ENCODE peak calls at places on chromosomes 5 and 9, in six cellular contexts. Z, X, L, Q, A and D are unnamed samples.

GRCh38 chr5:124655943-124656459 is 90.4 kb downstream of the ZNF608 start:
- DNase-seq in L (peak; percentile 81), Z (no peak), X (peak; percentile 75), Q (peak; percentile 57), A (peak; percentile 93), D (no peak)

GRCh38 chr5:123754903-123755302 is 242.9 kb downstream of the CSNK1G3 start:
- DNase-seq in Z (no peak), L (no peak), A (peak; percentile 46), Q (no peak), X (no peak), D (no peak)

GRCh38 chr5:1182360-1182632 is 19.1 kb upstream of the SLC6A19 start:
- DNase-seq in X (no peak), Q (no peak), L (no peak), Z (no peak), A (no peak), D (no peak)

GRCh38 chr9:113409481-113409880 is 994 bp downstream of the POLE3 start:
- DNase-seq in Z (no peak), A (peak; percentile 4), L (no peak), Q (no peak), X (peak; percentile 20), D (no peak)

GRCh38 chr5:86101966-86102365 is 515.8 kb upstream of the COX7C start:
- DNase-seq in L (no peak), Z (no peak), A (no peak), X (no peak), Q (no peak), D (no peak)

GRCh38 chr5:88770290-88771257 is 112.4 kb downstream of the MEF2C start:
- DNase-seq in X (no peak), Z (no peak), L (no peak), Q (no peak), A (peak; percentile 41), D (no peak)

GRCh38 chr5:180639743-180640300 is 9.6 kb downstream of the FLT4 start:
- DNase-seq in Z (peak; percentile 13), Q (no peak), L (no peak), X (no peak), A (no peak), D (no peak)

GRCh38 chr9:4415281-4415680 is 75.0 kb upstream of the SLC1A1 start:
- DNase-seq in A (no peak), Q (no peak), L (no peak), X (no peak), Z (no peak), D (no peak)

GRCh38 chr9:5013379-5013778 is 28.3 kb downstream of the JAK2 start:
- DNase-seq in X (no peak), Z (no peak), L (no peak), A (no peak), Q (no peak), D (no peak)

GRCh38 chr5:68242743-68243142 is 27.2 kb downstream of the PIK3R1 start:
- DNase-seq in L (no peak), Q (no peak), A (peak; percentile 80), X (no peak), Z (no peak), D (no peak)

GRCh38 chr9:111158375-111158774 is 120.1 kb upstream of the LPAR1 start:
- DNase-seq in L (no peak), Q (no peak), X (no peak), A (peak; percentile 45), Z (no peak), D (no peak)

GRCh38 chr9:95008151-95008771 is 281.8 kb downstream of the AOPEP start:
- DNase-seq in A (no peak), Z (no peak), X (no peak), Q (no peak), L (peak; percentile 61), D (peak; percentile 53)

GRCh38 chr5:83370957-83371356 is 100.6 kb upstream of the VCAN start:
- DNase-seq in Q (no peak), Z (no peak), A (no peak), L (no peak), X (no peak), D (no peak)

GRCh38 chr5:14851999-14852526 is 19.5 kb downstream of the ANKH start:
- DNase-seq in L (no peak), X (no peak), Z (no peak), Q (no peak), A (no peak), D (no peak)

GRCh38 chr9:110116543-110116885 is 91.4 kb downstream of the C9orf152 start:
- DNase-seq in Z (no peak), L (no peak), X (no peak), A (peak; percentile 83), Q (no peak), D (no peak)

GRCh38 chr5:151495330-151495729 is 47.9 kb downstream of the SLC36A1 start:
- DNase-seq in Z (no peak), L (no peak), A (no peak), Q (no peak), X (no peak), D (no peak)

GRCh38 chr5:59592101-59592500 is 301.4 kb downstream of the PDE4D start:
- DNase-seq in A (peak; percentile 46), Z (no peak), L (peak; percentile 29), Q (no peak), X (no peak), D (no peak)
- H3K4me1 ChIP-seq in A (peaks cover 2% of the 10 kb centered on the region), Z (peaks cover 13% of the 10 kb centered on the region), L (peaks cover 16% of the 10 kb centered on the region), Q (peaks cover 7% of the 10 kb centered on the region), X (no peaks in the 10 kb centered on the region), D (no peaks in the 10 kb centered on the region)

GRCh38 chr5:115858396-115858795 is 16.7 kb downstream of the AP3S1 start:
- DNase-seq in A (no peak), X (no peak), Z (no peak), Q (no peak), L (no peak), D (no peak)
- H3K4me3 ChIP-seq in A (no peak overlapping the region), X (no peak overlapping the region), Z (no peak overlapping the region), Q (no peak overlapping the region), L (no peak overlapping the region), D (no peak overlapping the region)

GRCh38 chr9:133589454-133590227 is 19.5 kb downstream of the FAM163B start:
- DNase-seq in Z (no peak), A (no peak), L (no peak), X (peak; percentile 66), Q (no peak), D (no peak)
- TF ChIP-seq CTCF in Z (peak; percentile 53), A (peak; percentile 35), L (peak; percentile 25), X (peak; percentile 93), Q (no peak), D (peak; percentile 52)

GRCh38 chr9:123658792-123659191 is 271.1 kb downstream of the DENND1A start:
- DNase-seq in X (peak; percentile 86), L (no peak), Q (no peak), A (no peak), Z (no peak), D (no peak)

GRCh38 chr9:123657921-123658320 is 272.0 kb downstream of the DENND1A start:
- DNase-seq in Q (no peak), X (no peak), L (no peak), A (no peak), Z (no peak), D (no peak)

GRCh38 chr9:123662057-123662776 is 267.7 kb downstream of the DENND1A start:
- DNase-seq in L (no peak), Z (no peak), A (no peak), X (no peak), Q (no peak), D (no peak)

GRCh38 chr9:123659358-123659757 is 270.6 kb downstream of the DENND1A start:
- DNase-seq in A (no peak), Q (no peak), L (no peak), Z (no peak), X (no peak), D (no peak)

GRCh38 chr9:123660691-123661090 is 269.2 kb downstream of the DENND1A start:
- DNase-seq in Z (no peak), A (no peak), Q (no peak), L (no peak), X (peak; percentile 31), D (no peak)
- H3K4me1 ChIP-seq in Z (no peaks in the 10 kb centered on the region), A (no peaks in the 10 kb centered on the region), Q (no peaks in the 10 kb centered on the region), L (no peaks in the 10 kb centered on the region), X (peaks cover 27% of the 10 kb centered on the region), D (no peaks in the 10 kb centered on the region)

DNA sequence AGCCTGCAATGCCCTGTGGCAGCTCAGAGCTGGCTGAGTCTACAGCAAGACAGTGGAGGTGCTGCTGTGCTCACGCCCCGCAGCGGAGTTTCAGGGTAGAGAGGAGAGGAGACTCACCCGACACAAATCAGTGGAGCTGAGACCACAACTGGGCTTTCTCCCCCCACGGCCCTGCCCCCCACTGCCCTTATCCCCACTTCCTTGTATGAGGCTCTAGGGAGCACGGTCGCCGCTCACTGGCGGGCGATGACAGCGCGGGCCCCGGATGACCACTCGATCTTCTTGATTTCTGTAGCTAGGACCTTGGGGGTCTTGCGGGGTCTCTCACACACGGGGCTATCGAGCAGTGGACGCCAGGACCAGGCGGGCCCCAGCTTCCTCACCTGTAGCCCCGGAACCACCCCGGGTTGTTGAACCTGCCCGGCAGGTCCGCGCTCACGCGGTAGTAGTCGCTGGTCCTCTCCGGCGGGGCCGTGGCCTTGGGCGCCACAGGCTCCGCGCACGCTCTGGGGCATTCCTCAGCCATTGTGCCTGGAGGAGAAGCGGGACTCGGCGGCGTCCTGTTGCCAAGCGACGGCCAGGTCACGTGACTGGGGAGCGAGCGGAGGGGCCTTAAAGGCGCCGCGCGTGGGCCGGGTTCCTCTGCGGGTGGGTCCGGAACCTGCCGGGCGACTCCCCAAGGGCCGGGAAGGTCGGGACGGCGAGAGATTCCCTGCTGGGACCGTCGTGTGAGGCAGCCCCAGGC is 984 bp upstream of the MRPS2 start:
- DNase-seq in A (peak; percentile 84), Q (peak; percentile 96), Z (peak; percentile 96), X (peak; percentile 80), L (peak; percentile 96), D (peak; percentile 97)
- H3K4me3 ChIP-seq in A (peak overlapping the region; percentile 78), Q (peak overlapping the region; percentile 86), Z (peak overlapping the region; percentile 98), X (peak overlapping the region; percentile 89), L (peak overlapping the region; percentile 92), D (peak overlapping the region; percentile 79)

DNA sequence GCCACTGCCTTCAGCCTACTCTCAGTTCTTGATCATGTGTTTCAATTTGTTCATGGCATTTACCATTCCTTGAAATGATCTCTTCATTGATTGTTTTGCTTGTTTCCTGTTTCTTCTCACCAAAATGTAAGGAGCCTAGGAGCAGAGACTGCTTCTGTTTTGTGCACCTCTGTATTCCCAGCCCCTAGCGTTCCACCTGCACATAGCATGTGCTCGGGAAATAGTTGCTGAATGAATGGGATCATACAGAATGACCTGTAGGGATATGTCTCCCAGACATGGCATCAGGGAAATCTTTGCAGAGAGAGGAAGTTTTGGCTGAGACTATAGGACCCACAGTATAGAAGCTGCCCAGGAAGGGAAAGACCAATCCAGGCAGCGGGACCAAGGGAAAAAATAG is 6.2 kb upstream of the CERCAM start:
- DNase-seq in Z (no peak), A (no peak), L (no peak), Q (no peak), X (no peak), D (no peak)
- TF ChIP-seq CTCF in Z (no peak), A (no peak), L (no peak), Q (no peak), X (no peak), D (no peak)

GRCh38 chr9:91212592-91213243 is 149.0 kb downstream of the AUH start:
- DNase-seq in A (no peak), L (no peak), Q (no peak), X (peak; percentile 16), Z (no peak), D (no peak)
- H3K4me1 ChIP-seq in A (peaks cover 4% of the 10 kb centered on the region), L (no peaks in the 10 kb centered on the region), Q (peaks cover 35% of the 10 kb centered on the region), X (peaks cover 38% of the 10 kb centered on the region), Z (peaks cover 9% of the 10 kb centered on the region), D (peaks cover 17% of the 10 kb centered on the region)